ENCODE peak calls at places on chromosomes 2 and 18, in nine cellular contexts. E is neural progenitor cell, B is mammary epithelial cell, S is transverse colon, I is A549, N is astrocyte of the spinal cord, Y is gastrocnemius medialis, F is SJSA1, D is ascending aorta. L is an unnamed sample.
A peak's percentile ranks its signal among the peaks of the same experiment; 100 is the strongest.

GRCh38 chr2:10489842-10490555 is 41.9 kb upstream of the ODC1 start:
- DNase-seq in E (no peak), B (peak; percentile 14), S (no peak), I (no peak), N (no peak), Y (no peak), F (no peak), D (no peak), L (no peak)

GRCh38 chr2:228516019-228516418 is 334.5 kb upstream of the SPHKAP start:
- DNase-seq in E (peak; percentile 23), B (no peak), S (no peak), I (no peak), N (no peak), Y (no peak), F (no peak), D (no peak), L (no peak)

GRCh38 chr2:136495636-136496035 is 269.7 kb upstream of the THSD7B start:
- DNase-seq in E (no peak), B (no peak), S (no peak), I (no peak), N (no peak), Y (no peak), F (no peak), D (no peak), L (no peak)

GRCh38 chr2:71336802-71337201 is 5.2 kb downstream of the ZNF638 start:
- DNase-seq in E (no peak), B (peak; percentile 16), S (no peak), I (no peak), N (no peak), Y (no peak), F (no peak), D (no peak), L (no peak)

GRCh38 chr2:203432811-203433210 is 102.3 kb downstream of the RAPH1 start:
- DNase-seq in E (no peak), B (no peak), S (no peak), I (no peak), N (no peak), Y (no peak), F (no peak), D (no peak), L (no peak)

GRCh38 chr18:64693756-64694155 is 544.9 kb upstream of the LINC00305 start:
- DNase-seq in E (no peak), B (no peak), S (no peak), I (no peak), N (peak; percentile 8), Y (no peak), F (no peak), D (no peak), L (no peak)

GRCh38 chr2:20288941-20289340 is 61.7 kb downstream of the PUM2 start:
- DNase-seq in E (no peak), B (peak; percentile 46), S (no peak), I (peak; percentile 59), N (peak; percentile 33), Y (no peak), F (peak; percentile 32), D (no peak), L (no peak)

GRCh38 chr2:144477281-144477942 is 42.5 kb downstream of the ZEB2 start:
- DNase-seq in E (no peak), B (no peak), S (no peak), I (no peak), N (peak; percentile 50), Y (no peak), F (peak; percentile 75), D (no peak), L (no peak)

GRCh38 chr2:236672606-236673005 is 103.0 kb downstream of the ACKR3 start:
- DNase-seq in E (no peak), B (no peak), S (no peak), I (no peak), N (no peak), Y (no peak), F (no peak), D (no peak), L (no peak)

GRCh38 chr18:31490387-31490786 is 7.6 kb upstream of the DSG2 start:
- DNase-seq in E (no peak), B (peak; percentile 86), S (no peak), I (peak; percentile 39), N (no peak), Y (no peak), F (peak; percentile 42), D (no peak), L (no peak)

GRCh38 chr18:27583021-27583420 is 397.9 kb upstream of the CHST9 start:
- DNase-seq in E (no peak), B (no peak), S (no peak), I (no peak), N (peak; percentile 42), Y (no peak), F (no peak), D (no peak), L (peak; percentile 26)

GRCh38 chr18:22297008-22297407 is 120.7 kb downstream of the CTAGE1 start:
- DNase-seq in E (no peak), B (no peak), S (no peak), I (no peak), N (no peak), Y (no peak), F (no peak), D (no peak), L (no peak)

GRCh38 chr18:22302152-22302551 is 115.6 kb downstream of the CTAGE1 start:
- DNase-seq in E (no peak), B (no peak), S (no peak), I (no peak), N (no peak), Y (no peak), F (no peak), D (no peak), L (no peak)

GRCh38 chr18:22300665-22301636 is 116.8 kb downstream of the CTAGE1 start:
- DNase-seq in E (no peak), B (peak; percentile 43), S (peak; percentile 42), I (no peak), N (no peak), Y (no peak), F (peak; percentile 28), D (no peak), L (no peak)
- H3K4me3 ChIP-seq in E (no peak overlapping the region), B (no peak overlapping the region), S (no peak overlapping the region), I (no peak overlapping the region), N (no peak overlapping the region), Y (no peak overlapping the region), F (no peak overlapping the region), D (no peak overlapping the region), L (no peak overlapping the region)

DNA sequence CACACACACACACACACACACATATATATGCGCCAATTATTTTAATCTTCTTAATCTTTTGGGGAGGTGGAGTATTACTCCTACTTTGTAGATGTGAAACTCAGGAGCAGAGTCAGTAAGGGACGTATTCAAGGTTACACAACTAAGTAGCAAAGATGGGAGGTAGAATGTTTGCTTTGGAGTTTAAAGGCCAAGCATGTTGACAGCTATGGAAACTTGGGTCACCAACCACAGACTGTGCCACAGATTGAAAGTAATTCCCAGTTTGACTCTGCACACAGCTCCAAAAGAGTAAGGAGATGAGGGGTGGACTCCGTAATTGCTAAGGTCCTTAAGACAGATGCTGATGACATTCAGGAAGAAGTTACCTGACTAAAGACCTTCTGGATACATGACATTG is 124.8 kb upstream of the ITGB6 start:
- DNase-seq in E (no peak), B (no peak), S (no peak), I (no peak), N (no peak), Y (no peak), F (no peak), D (no peak), L (no peak)
- H3K4me3 ChIP-seq in E (no peak overlapping the region), B (no peak overlapping the region), S (no peak overlapping the region), I (no peak overlapping the region), N (no peak overlapping the region), Y (no peak overlapping the region), F (no peak overlapping the region), D (no peak overlapping the region), L (no peak overlapping the region)

GRCh38 chr2:159592446-159592845 is 23.9 kb downstream of the BAZ2B start:
- DNase-seq in E (no peak), B (no peak), S (no peak), I (peak; percentile 17), N (no peak), Y (no peak), F (no peak), D (no peak), L (no peak)

GRCh38 chr2:159591221-159591620 is 25.1 kb downstream of the BAZ2B start:
- DNase-seq in E (no peak), B (no peak), S (no peak), I (no peak), N (no peak), Y (no peak), F (no peak), D (no peak), L (no peak)

GRCh38 chr2:159600752-159601151 is 15.6 kb downstream of the BAZ2B start:
- DNase-seq in E (no peak), B (peak; percentile 90), S (no peak), I (peak; percentile 52), N (peak; percentile 46), Y (no peak), F (no peak), D (no peak), L (no peak)

DNA sequence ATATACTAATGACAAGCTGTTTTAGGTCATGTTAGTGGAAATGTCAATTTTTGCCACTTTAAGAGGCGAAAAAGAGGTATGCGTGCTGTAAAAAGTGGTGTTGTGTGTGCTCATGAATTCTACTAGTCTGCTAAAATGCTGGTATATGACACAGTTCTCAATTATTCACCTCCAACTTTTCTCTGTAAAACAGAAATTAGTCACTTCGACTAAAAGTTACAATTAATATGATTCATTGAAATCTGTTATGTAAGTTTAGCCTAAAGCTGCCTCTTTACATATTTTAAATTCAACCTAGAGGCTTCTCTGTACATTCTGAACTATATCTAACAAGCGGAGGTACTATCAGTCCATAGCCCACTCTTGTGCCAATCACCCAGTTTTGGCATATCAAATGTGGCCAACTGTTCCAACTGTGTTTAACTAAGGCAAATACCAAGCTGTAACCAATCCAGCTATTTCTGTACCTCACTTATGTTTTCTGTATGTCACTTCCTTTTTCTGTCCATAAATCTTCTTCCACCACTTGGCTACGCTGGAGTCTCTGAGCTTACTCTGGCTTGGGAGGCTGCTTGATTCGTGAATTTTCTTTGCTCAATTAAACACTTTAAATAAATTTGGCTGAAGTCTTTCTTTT is 20.8 kb downstream of the BAZ2B start:
- DNase-seq in E (no peak), B (no peak), S (no peak), I (no peak), N (peak; percentile 18), Y (no peak), F (no peak), D (no peak), L (no peak)
- H3K4me3 ChIP-seq in E (no peak overlapping the region), B (no peak overlapping the region), S (no peak overlapping the region), I (no peak overlapping the region), N (no peak overlapping the region), Y (no peak overlapping the region), F (no peak overlapping the region), D (no peak overlapping the region), L (no peak overlapping the region)

DNA sequence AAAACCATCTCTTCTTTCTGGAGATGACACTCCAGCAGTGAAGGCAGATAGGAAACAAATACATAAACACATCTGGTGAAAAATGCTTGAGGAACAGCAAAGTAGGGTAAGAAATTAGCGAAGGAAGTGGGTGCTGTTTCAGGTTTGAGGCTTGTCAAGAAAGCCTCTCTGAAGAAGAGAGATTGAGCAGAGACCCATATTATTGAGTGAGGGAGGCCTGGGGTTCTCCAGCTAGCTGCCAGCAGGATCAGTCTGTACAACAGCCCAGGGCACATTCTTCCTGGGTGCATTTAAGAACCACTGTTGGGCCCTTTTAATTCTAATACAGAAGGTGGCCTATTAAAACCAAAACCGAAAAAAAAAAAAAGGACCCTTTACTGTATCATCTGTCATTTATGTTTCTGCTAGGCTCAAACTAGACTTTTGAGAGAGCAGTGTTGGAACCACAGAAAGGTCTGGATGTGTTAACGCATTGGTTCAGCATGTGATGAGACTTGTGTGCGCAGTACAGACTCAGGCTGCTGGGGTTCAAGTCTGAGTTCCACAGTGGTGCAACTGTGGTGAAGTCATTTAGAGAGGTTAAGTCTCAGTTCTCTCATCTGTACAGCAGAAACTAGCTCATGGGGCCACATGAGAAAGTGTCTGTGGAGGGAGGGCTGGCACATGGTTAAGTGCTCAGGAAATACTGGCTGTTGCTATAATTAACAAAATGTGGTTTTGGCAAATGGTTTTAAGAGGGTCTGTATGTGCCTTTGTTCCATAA is 28.9 kb downstream of the MGAT5 start:
- DNase-seq in E (no peak), B (no peak), S (no peak), I (no peak), N (no peak), Y (no peak), F (no peak), D (no peak), L (no peak)
- H3K4me3 ChIP-seq in E (no peak overlapping the region), B (no peak overlapping the region), S (no peak overlapping the region), I (no peak overlapping the region), N (no peak overlapping the region), Y (no peak overlapping the region), F (no peak overlapping the region), D (no peak overlapping the region), L (no peak overlapping the region)

L was measured in skeletal muscle cell.